ENCODE peak calls at places on chromosomes 4 and X, in nine cellular contexts. O is thoracic aorta; B is CD8-positive, alpha-beta T cell; L is fibroblast of the aortic adventitia; A is uterus; D is AG04449; U is mesenchymal stem cell; M is cardiac muscle cell; N is upper lobe of left lung. J is an unnamed sample.
A peak's percentile ranks its signal among the peaks of the same experiment; 100 is the strongest.

GRCh38 chrX:44228621-44229020 is 114.9 kb downstream of the EFHC2 start:
- DNase-seq in O (no peak), B (no peak), L (no peak), A (no peak), D (no peak), U (no peak), M (no peak), N (no peak), J (no peak)

GRCh38 chrX:47831788-47832187 is 4.9 kb upstream of the ZNF81 start:
- DNase-seq in O (no peak), B (peak; percentile 50), L (peak; percentile 36), A (peak; percentile 18), D (no peak), U (peak; percentile 46), M (peak; percentile 53), N (no peak), J (no peak)

GRCh38 chr4:182745268-182745667 is 171.9 kb downstream of the DCTD start:
- DNase-seq in O (no peak), B (no peak), L (no peak), A (no peak), D (no peak), U (no peak), M (no peak), N (no peak), J (no peak)

GRCh38 chr4:183059797-183060196 is 39.3 kb upstream of the WWC2 start:
- DNase-seq in O (no peak), B (no peak), L (no peak), A (no peak), D (no peak), U (no peak), M (no peak), N (no peak), J (no peak)

GRCh38 chr4:88001871-88002270 is 5.6 kb upstream of the PKD2 start:
- DNase-seq in O (no peak), B (no peak), L (no peak), A (no peak), D (no peak), U (no peak), M (no peak), N (no peak), J (no peak)

GRCh38 chr4:7043521-7044414 is 596 bp downstream of the TADA2B start:
- DNase-seq in O (no peak), B (peak; percentile 44), L (peak; percentile 37), A (no peak), D (no peak), U (peak; percentile 55), M (peak; percentile 53), N (peak; percentile 93), J (no peak)

GRCh38 chrX:45524296-45524695 is 323.6 kb upstream of the DIPK2B start:
- DNase-seq in O (no peak), B (no peak), L (peak; percentile 74), A (no peak), D (no peak), U (no peak), M (no peak), N (no peak), J (no peak)

GRCh38 chr4:13322681-13323101 is 161.4 kb downstream of the RAB28 start:
- DNase-seq in O (no peak), B (no peak), L (peak; percentile 92), A (no peak), D (peak; percentile 94), U (peak; percentile 39), M (no peak), N (no peak), J (no peak)

GRCh38 chr4:84847978-84848377 is 118.5 kb downstream of the WDFY3 start:
- DNase-seq in O (no peak), B (no peak), L (no peak), A (no peak), D (no peak), U (no peak), M (no peak), N (no peak), J (no peak)

GRCh38 chrX:40150503-40150902 is 52.7 kb upstream of the BCOR start:
- DNase-seq in O (no peak), B (no peak), L (no peak), A (no peak), D (no peak), U (peak; percentile 39), M (no peak), N (no peak), J (no peak)

GRCh38 chr4:183321516-183321915 is 710 bp downstream of the CLDN24 start:
- DNase-seq in O (no peak), B (no peak), L (no peak), A (no peak), D (no peak), U (no peak), M (no peak), N (no peak), J (no peak)

GRCh38 chr4:48778431-48779094 is 1.5 kb downstream of the FRYL start:
- DNase-seq in O (no peak), B (no peak), L (peak; percentile 65), A (no peak), D (peak; percentile 26), U (peak; percentile 56), M (peak; percentile 2), N (no peak), J (no peak)

GRCh38 chrX:13281289-13281688 is 38.6 kb downstream of the ATXN3L start:
- DNase-seq in O (no peak), B (no peak), L (no peak), A (no peak), D (no peak), U (no peak), M (no peak), N (no peak), J (no peak)

GRCh38 chrX:134002921-134003615 is 17.7 kb upstream of the GPC3 start:
- DNase-seq in O (no peak), B (no peak), L (no peak), A (no peak), D (no peak), U (no peak), M (no peak), N (no peak), J (no peak)

GRCh38 chrX:10636337-10636736 is 16.0 kb upstream of the MID1 start:
- DNase-seq in O (no peak), B (no peak), L (peak; percentile 76), A (peak; percentile 49), D (no peak), U (peak; percentile 68), M (peak; percentile 63), N (no peak), J (peak; percentile 31)

GRCh38 chr4:107862658-107863057 is 37.9 kb downstream of the SGMS2 start:
- DNase-seq in O (peak; percentile 4), B (no peak), L (peak; percentile 32), A (no peak), D (no peak), U (peak; percentile 88), M (no peak), N (no peak), J (peak; percentile 96)

GRCh38 chrX:132631579-132632232 is 142.9 kb upstream of the MBNL3 start:
- DNase-seq in O (no peak), B (no peak), L (peak; percentile 59), A (no peak), D (no peak), U (peak; percentile 51), M (peak; percentile 52), N (no peak), J (no peak)

GRCh38 chrX:71100581-71101505 is 5.2 kb downstream of the FOXO4 start:
- DNase-seq in O (no peak), B (peak; percentile 18), L (no peak), A (no peak), D (no peak), U (no peak), M (no peak), N (peak; percentile 66), J (no peak)
- H3K4me3 ChIP-seq in O (no peak overlapping the region), B (no peak overlapping the region), L (no peak overlapping the region), A (no peak overlapping the region), D (no peak overlapping the region), U (no peak overlapping the region), M (no peak overlapping the region), N (no peak overlapping the region), J (no peak overlapping the region)

GRCh38 chr4:77347341-77347740 is 190.3 kb downstream of the CCNG2 start:
- DNase-seq in O (no peak), B (no peak), L (no peak), A (no peak), D (no peak), U (no peak), M (no peak), N (no peak), J (no peak)
- H3K4me3 ChIP-seq in O (no peak overlapping the region), B (no peak overlapping the region), L (no peak overlapping the region), A (no peak overlapping the region), D (no peak overlapping the region), U (no peak overlapping the region), M (no peak overlapping the region), N (no peak overlapping the region), J (no peak overlapping the region)

GRCh38 chr4:15870921-15871664 is 67.4 kb downstream of the FGFBP1 start:
- DNase-seq in O (no peak), B (no peak), L (no peak), A (no peak), D (no peak), U (no peak), M (no peak), N (no peak), J (no peak)

GRCh38 chr4:15868816-15869413 is 69.6 kb downstream of the FGFBP1 start:
- DNase-seq in O (no peak), B (no peak), L (no peak), A (no peak), D (no peak), U (peak; percentile 13), M (no peak), N (no peak), J (no peak)

GRCh38 chr4:15864771-15865566 is 73.6 kb downstream of the FGFBP1 start:
- DNase-seq in O (no peak), B (no peak), L (peak; percentile 31), A (no peak), D (no peak), U (no peak), M (no peak), N (no peak), J (no peak)

GRCh38 chr4:15870079-15870478 is 68.5 kb downstream of the FGFBP1 start:
- DNase-seq in O (no peak), B (no peak), L (no peak), A (no peak), D (no peak), U (no peak), M (no peak), N (no peak), J (no peak)

GRCh38 chr4:15868065-15868464 is 70.5 kb downstream of the FGFBP1 start:
- DNase-seq in O (no peak), B (no peak), L (peak; percentile 14), A (no peak), D (no peak), U (no peak), M (no peak), N (no peak), J (no peak)
- H3K4me3 ChIP-seq in O (no peak overlapping the region), B (no peak overlapping the region), L (no peak overlapping the region), A (no peak overlapping the region), D (no peak overlapping the region), U (no peak overlapping the region), M (no peak overlapping the region), N (no peak overlapping the region), J (no peak overlapping the region)

DNA sequence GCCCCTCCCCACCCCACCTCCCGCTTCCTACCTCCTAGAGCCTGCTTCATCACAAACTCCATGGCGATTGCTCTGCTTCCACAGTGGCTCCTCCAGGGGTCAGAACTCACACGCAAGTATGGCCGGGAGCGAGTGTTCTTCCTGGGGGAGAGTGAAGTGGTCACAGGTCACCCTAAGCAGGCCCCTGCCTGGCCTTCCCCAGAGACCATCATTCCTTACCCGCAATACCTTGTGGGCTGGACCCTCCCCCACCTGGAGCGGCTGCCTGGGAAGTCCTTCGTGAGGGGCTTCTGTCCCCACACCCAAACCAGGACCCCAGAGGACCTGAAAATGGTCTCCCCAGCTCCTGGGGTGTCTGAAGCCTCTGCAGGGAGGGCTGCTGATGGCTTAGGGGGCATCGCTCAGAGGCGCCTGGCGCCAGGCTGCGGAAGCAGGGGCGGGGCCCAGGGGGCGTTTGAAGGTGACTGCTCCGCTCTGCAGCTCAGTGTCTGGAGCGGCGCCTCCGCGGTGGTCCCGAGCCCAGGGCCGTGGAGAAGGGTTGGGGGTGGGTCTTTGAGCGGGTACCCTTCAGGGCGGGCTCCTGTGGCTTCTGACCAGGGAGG is 1.4 kb downstream of the CPLX1 start:
- DNase-seq in O (no peak), B (no peak), L (no peak), A (no peak), D (no peak), U (peak; percentile 52), M (no peak), N (peak; percentile 79), J (no peak)
- H3K4me3 ChIP-seq in O (no peak overlapping the region), B (no peak overlapping the region), L (no peak overlapping the region), A (no peak overlapping the region), D (no peak overlapping the region), U (no peak overlapping the region), M (no peak overlapping the region), N (no peak overlapping the region), J (no peak overlapping the region)

J was measured in epithelial cell of proximal tubule.